ENCODE peak calls at places on chromosomes 3 and 15, in seven cellular contexts. W is hypothalamus, N is testis, D is head of caudate nucleus, C is NCI-H1092, T is GM13976, Q is T-cell. O is an unnamed sample.
A peak's percentile ranks its signal among the peaks of the same experiment; 100 is the strongest.

GRCh38 chr3:188037116-188037718 is 116.7 kb upstream of the LPP start:
- DNase-seq in D (no peak), N (peak; percentile 43), Q (no peak), W (no peak), T (no peak), C (no peak), O (peak; percentile 46)

GRCh38 chr15:77527164-77527778 is 105.4 kb downstream of the LINGO1 start:
- DNase-seq in C (no peak), W (no peak), Q (no peak), T (no peak), D (no peak), N (no peak), O (no peak)

GRCh38 chr15:66249623-66250174 is 3.9 kb downstream of the MEGF11 start:
- DNase-seq in Q (no peak), W (no peak), C (no peak), D (no peak), N (no peak), T (no peak), O (no peak)

GRCh38 chr15:99104788-99105515 is at the start of gene SYNM:
- DNase-seq in D (peak; percentile 85), T (peak; percentile 92), N (peak; percentile 78), W (peak; percentile 74), Q (no peak), C (peak; percentile 75), O (peak; percentile 84)

GRCh38 chr3:155323063-155323666 is 29.7 kb upstream of the STRIT1 start:
- DNase-seq in D (peak; percentile 40), C (peak; percentile 55), N (peak; percentile 78), Q (no peak), W (no peak), T (peak; percentile 49), O (no peak)

GRCh38 chr3:10992017-10992945 is at the start of gene SLC6A1:
- DNase-seq in W (peak; percentile 69), Q (no peak), D (peak; percentile 91), C (no peak), N (peak; percentile 36), T (no peak), O (no peak)

GRCh38 chr3:165749817-165750216 is 87.4 kb downstream of the BCHE start:
- DNase-seq in D (no peak), Q (no peak), C (no peak), W (no peak), T (no peak), N (no peak), O (no peak)

GRCh38 chr3:79368403-79368802 is 399.4 kb downstream of the ROBO1 start:
- DNase-seq in C (no peak), T (no peak), W (no peak), N (no peak), D (no peak), Q (no peak), O (no peak)

GRCh38 chr15:34716111-34716510 is 38.7 kb downstream of the GJD2 start:
- DNase-seq in D (no peak), Q (no peak), T (no peak), N (peak; percentile 27), W (no peak), C (no peak), O (no peak)

GRCh38 chr3:169147246-169148008 is 516.1 kb downstream of the MECOM start:
- DNase-seq in T (peak; percentile 31), Q (no peak), W (no peak), D (no peak), C (peak; percentile 40), N (peak; percentile 38), O (peak; percentile 54)

GRCh38 chr3:50164056-50164455 is 8.9 kb downstream of the SEMA3F start:
- DNase-seq in N (peak; percentile 72), D (peak; percentile 35), C (no peak), Q (no peak), T (no peak), W (no peak), O (no peak)

GRCh38 chr3:49872801-49873281 is 3.1 kb upstream of the CAMKV start:
- DNase-seq in N (no peak), T (no peak), D (peak; percentile 51), W (no peak), C (no peak), Q (no peak), O (no peak)

GRCh38 chr3:97815149-97815917 is 6.5 kb upstream of the CRYBG3 start:
- DNase-seq in W (no peak), C (no peak), Q (no peak), D (no peak), T (no peak), N (no peak), O (no peak)

GRCh38 chr3:184320099-184320445 is 5.7 kb downstream of the EIF4G1 start:
- DNase-seq in W (peak; percentile 74), Q (no peak), C (peak; percentile 79), N (peak; percentile 98), D (peak; percentile 97), T (peak; percentile 29), O (peak; percentile 94)

GRCh38 chr3:127438951-127439350 is 151.1 kb upstream of the PRR20G start:
- DNase-seq in Q (no peak), D (no peak), W (no peak), T (no peak), N (peak; percentile 4), C (no peak), O (peak; percentile 11)